ENCODE peak calls at places on chromosomes 11 and 22, in nine cellular contexts. I is activated gamma-delta T cell treated with Interleukin-2 at 50 U/mL for 16 hours; X is H54; M is stimulated activated CD4-positive, alpha-beta T cell treated with anti-CD3 and anti-CD28 coated beads, Interleukin-12 subunit alpha, Interleukin-12 subunit beta, amount 100 ng/mL, for 48 hours; F is NCI-H69; Q is brain microvascular endothelial cell; N is NCI-H2029 treated with DMSO at 0.1 percent for 48 hours; R is activated CD4-positive, alpha-beta T cell treated with anti-CD3 and anti-CD28 coated beads, Interleukin-2, amount 10 ng/mL, durations not matched to agents 24 days and 14 days; L is amygdala. E is an unnamed sample.

GRCh38 chr11:102734650-102735049 is 9.9 kb upstream of the MMP8 start:
- DNase-seq in M (no peak), F (peak), I (no peak), R (no peak), Q (no peak), N (no peak), L (no peak), X (no peak), E (peak)

GRCh38 chr22:28989912-28990311 is 71.7 kb downstream of the C22orf31 start:
- DNase-seq in N (no peak), Q (no peak), F (no peak), M (no peak), X (no peak), L (no peak), I (no peak), R (no peak), E (no peak)

GRCh38 chr11:93032580-93032979 is 63.1 kb downstream of the MTNR1B start:
- DNase-seq in I (no peak), L (no peak), M (no peak), F (peak), R (no peak), Q (no peak), N (no peak), X (no peak), E (no peak)

GRCh38 chr22:23804781-23805291 is 18.1 kb downstream of the SMARCB1 start:
- DNase-seq in N (no peak), F (no peak), M (no peak), I (no peak), L (no peak), Q (no peak), X (no peak), R (no peak), E (no peak)

GRCh38 chr11:75259711-75260110 is 19.1 kb downstream of the TPBGL start:
- DNase-seq in L (no peak), R (no peak), X (no peak), Q (no peak), N (no peak), M (no peak), I (no peak), F (no peak), E (no peak)

GRCh38 chr11:43282607-43283440 is 29.0 kb upstream of the API5 start:
- DNase-seq in R (peak), M (peak), L (no peak), F (peak), I (peak), Q (peak), N (no peak), X (peak), E (peak)

GRCh38 chr11:57474751-57475115 is 14.4 kb downstream of the RTN4RL2 start:
- DNase-seq in F (no peak), Q (no peak), N (no peak), L (no peak), M (no peak), X (no peak), I (no peak), R (no peak), E (no peak)

GRCh38 chr11:16412525-16413194 is 56.3 kb upstream of the SOX6 start:
- DNase-seq in X (no peak), Q (no peak), N (no peak), L (no peak), F (no peak), M (no peak), R (no peak), I (no peak), E (no peak)

E was measured in PC-3.